ENCODE peak calls at places on chromosomes 11 and 22, in nine cellular contexts. U is CD4-positive, alpha-beta T cell; O is A549; E is CD8-positive, alpha-beta T cell; Q is GM23338; K is CD8-positive, alpha-beta memory T cell; S is GM23248; H is IMR-90; M is transverse colon. Z is an unnamed sample.

GRCh38 chr22:30217698-30218565 is 28.6 kb downstream of the LIF start:
- DNase-seq in U (no peak), O (no peak), E (no peak), Q (no peak), K (no peak), S (peak), H (no peak), M (no peak), Z (no peak)

GRCh38 chr22:26890870-26891269 is 233.5 kb downstream of the MIAT start:
- DNase-seq in U (no peak), O (peak), E (no peak), Q (peak), K (no peak), S (no peak), H (no peak), M (no peak), Z (no peak)

GRCh38 chr11:61709572-61709971 is 29.4 kb downstream of the DAGLA start:
- DNase-seq in U (no peak), O (no peak), E (no peak), Q (no peak), K (no peak), S (no peak), H (no peak), M (no peak), Z (no peak)

GRCh38 chr11:91164452-91164822 is 941.6 kb upstream of the CHORDC1 start:
- DNase-seq in U (no peak), O (peak), E (no peak), Q (no peak), K (no peak), S (no peak), H (no peak), M (no peak), Z (no peak)

GRCh38 chr22:24583972-24584790 is 8.7 kb downstream of the LRRC75B start:
- DNase-seq in U (no peak), O (no peak), E (no peak), Q (peak), K (no peak), S (no peak), H (no peak), M (no peak), Z (no peak)

GRCh38 chr11:70247042-70247709 is 23.3 kb upstream of the PPFIA1 start:
- DNase-seq in U (no peak), O (no peak), E (no peak), Q (no peak), K (no peak), S (no peak), H (peak), M (no peak), Z (no peak)

GRCh38 chr11:48093795-48094642 is 113.7 kb downstream of the PTPRJ start:
- DNase-seq in U (no peak), O (no peak), E (no peak), Q (no peak), K (no peak), S (no peak), H (peak), M (no peak), Z (no peak)

GRCh38 chr22:20319041-20319744 is 667 bp downstream of the DGCR6L start:
- DNase-seq in U (no peak), O (no peak), E (no peak), Q (peak), K (peak), S (peak), H (no peak), M (no peak), Z (no peak)

GRCh38 chr22:26576026-26576680 is 13.8 kb downstream of the TPST2 start:
- DNase-seq in U (no peak), O (no peak), E (no peak), Q (no peak), K (no peak), S (no peak), H (peak), M (no peak), Z (no peak)

GRCh38 chr11:109023029-109023428 is 358.2 kb downstream of the DDX10 start:
- DNase-seq in U (no peak), O (no peak), E (no peak), Q (no peak), K (no peak), S (peak), H (no peak), M (no peak), Z (no peak)

GRCh38 chr11:128552783-128553661 is 34.3 kb downstream of the ETS1 start:
- DNase-seq in U (no peak), O (no peak), E (no peak), Q (no peak), K (no peak), S (peak), H (peak), M (peak), Z (no peak)

GRCh38 chr11:103110406-103110805 is 1.2 kb downstream of the DYNC2H1 start:
- DNase-seq in U (no peak), O (peak), E (no peak), Q (no peak), K (no peak), S (peak), H (peak), M (no peak), Z (no peak)

GRCh38 chr22:21755855-21756284 is 20.3 kb upstream of the YPEL1 start:
- DNase-seq in U (no peak), O (no peak), E (no peak), Q (no peak), K (no peak), S (peak), H (peak), M (no peak), Z (no peak)

GRCh38 chr11:117870176-117870952 is 6.1 kb downstream of the FXYD6 start:
- DNase-seq in U (no peak), O (no peak), E (no peak), Q (peak), K (no peak), S (no peak), H (no peak), M (no peak), Z (no peak)

GRCh38 chr22:44389181-44389580 is 76.4 kb upstream of the SHISAL1 start:
- DNase-seq in U (no peak), O (no peak), E (no peak), Q (no peak), K (peak), S (no peak), H (no peak), M (no peak), Z (no peak)

GRCh38 chr22:45604239-45604711 is 67.4 kb upstream of the ATXN10 start:
- DNase-seq in U (no peak), O (peak), E (no peak), Q (no peak), K (no peak), S (peak), H (peak), M (no peak), Z (no peak)

GRCh38 chr11:8772571-8772970 is 90.0 kb downstream of the RPL27A start:
- DNase-seq in U (no peak), O (no peak), E (no peak), Q (no peak), K (no peak), S (no peak), H (no peak), M (no peak), Z (no peak)

GRCh38 chr11:61679301-61679700 is 890 bp upstream of the DAGLA start:
- DNase-seq in U (no peak), O (no peak), E (no peak), Q (no peak), K (no peak), S (peak), H (no peak), M (no peak), Z (no peak)

GRCh38 chr11:94786264-94787126 is 18.3 kb downstream of the AMOTL1 start:
- DNase-seq in U (no peak), O (peak), E (no peak), Q (peak), K (no peak), S (peak), H (peak), M (no peak), Z (no peak)

GRCh38 chr11:94787798-94788197 is 19.6 kb downstream of the AMOTL1 start:
- DNase-seq in U (no peak), O (no peak), E (no peak), Q (no peak), K (no peak), S (no peak), H (no peak), M (no peak), Z (no peak)

GRCh38 chr11:94785509-94785908 is 17.4 kb downstream of the AMOTL1 start:
- DNase-seq in U (no peak), O (no peak), E (no peak), Q (no peak), K (no peak), S (no peak), H (no peak), M (no peak), Z (no peak)

GRCh38 chr11:94790771-94791180 is 22.6 kb downstream of the AMOTL1 start:
- DNase-seq in U (no peak), O (no peak), E (no peak), Q (no peak), K (no peak), S (peak), H (peak), M (no peak), Z (no peak)

GRCh38 chr11:94788396-94788795 is 20.2 kb downstream of the AMOTL1 start:
- DNase-seq in U (no peak), O (no peak), E (no peak), Q (no peak), K (no peak), S (peak), H (no peak), M (no peak), Z (no peak)
- H3K27ac ChIP-seq in U (no peak), O (no peak), E (no peak), Q (no peak), K (no peak), S (peak), H (no peak), M (peak), Z (no peak)

GRCh38 chr11:19576903-19577302 is 135.7 kb upstream of the NAV2 start:
- DNase-seq in U (no peak), O (no peak), E (no peak), Q (no peak), K (no peak), S (no peak), H (no peak), M (no peak), Z (no peak)
- H3K27ac ChIP-seq in U (no peak), O (no peak), E (no peak), Q (no peak), K (no peak), S (no peak), H (peak), M (peak), Z (peak)

DNA sequence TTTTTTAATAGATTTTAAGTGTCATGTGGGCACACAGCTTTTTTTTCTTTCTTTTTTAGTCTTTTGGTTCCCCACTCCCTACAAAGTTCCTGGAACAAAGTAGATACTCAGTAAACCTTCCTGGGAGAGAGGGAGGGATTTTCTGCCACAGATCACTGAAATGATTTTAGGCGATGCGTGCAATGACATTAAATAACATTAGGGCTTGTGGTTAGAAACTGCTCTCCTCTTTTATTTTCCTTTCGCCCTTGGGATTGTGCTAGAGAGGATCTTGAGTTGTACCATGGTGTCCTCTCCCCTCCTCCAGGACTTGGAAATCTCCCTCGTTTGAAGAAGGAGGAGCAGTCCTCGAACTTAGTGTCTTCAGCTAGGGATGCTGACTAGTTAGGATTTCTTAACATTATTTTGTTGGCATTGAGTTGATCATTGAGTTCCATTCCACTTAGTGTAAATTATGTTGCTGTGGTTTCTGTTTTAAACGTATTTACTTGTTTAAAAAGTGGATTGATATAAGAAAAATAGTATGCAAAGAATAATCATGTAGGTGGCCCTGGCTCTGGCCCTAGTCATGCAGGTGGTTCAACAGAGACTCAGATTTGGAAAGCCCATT is 88.4 kb downstream of the TRAF6 start:
- DNase-seq in U (no peak), O (no peak), E (no peak), Q (no peak), K (no peak), S (peak), H (peak), M (no peak), Z (no peak)
- H3K27ac ChIP-seq in U (no peak), O (peak), E (no peak), Q (no peak), K (no peak), S (peak), H (no peak), M (no peak), Z (peak)

GRCh38 chr11:98115873-98116272 is 904.9 kb upstream of the CNTN5 start:
- DNase-seq in U (no peak), O (no peak), E (no peak), Q (no peak), K (no peak), S (no peak), H (no peak), M (no peak), Z (no peak)
- H3K27ac ChIP-seq in U (no peak), O (no peak), E (no peak), Q (no peak), K (no peak), S (no peak), H (no peak), M (no peak), Z (no peak)

GRCh38 chr22:39518124-39518786 is 2.1 kb upstream of the ATF4 start:
- DNase-seq in U (no peak), O (no peak), E (no peak), Q (no peak), K (no peak), S (peak), H (peak), M (no peak), Z (no peak)
- H3K27ac ChIP-seq in U (no peak), O (peak), E (no peak), Q (no peak), K (peak), S (peak), H (no peak), M (peak), Z (peak)

GRCh38 chr11:45997599-45997998 is 75.1 kb downstream of the LARGE2 start:
- DNase-seq in U (no peak), O (no peak), E (no peak), Q (no peak), K (no peak), S (no peak), H (no peak), M (no peak), Z (no peak)
- H3K27ac ChIP-seq in U (no peak), O (no peak), E (no peak), Q (peak), K (no peak), S (no peak), H (no peak), M (no peak), Z (no peak)

DNA sequence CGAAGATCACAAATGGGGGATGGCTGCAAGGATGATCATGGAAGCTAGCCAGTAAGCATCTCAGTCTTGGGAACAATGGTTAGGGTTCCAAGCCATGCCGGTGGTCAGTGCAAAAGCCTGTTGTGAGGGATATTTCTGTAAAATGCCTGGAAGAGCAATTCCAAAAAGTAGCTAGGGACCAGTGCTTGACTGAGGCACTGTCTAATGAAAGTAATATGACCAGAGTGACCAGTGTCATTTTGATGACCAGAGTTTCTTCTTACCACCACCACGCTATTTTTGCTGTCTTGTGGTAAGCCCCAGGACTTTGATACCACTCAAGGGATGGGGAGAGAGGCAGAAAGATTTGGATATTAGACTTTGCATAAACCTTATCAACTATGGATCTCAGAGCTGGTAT is 18.4 kb downstream of the GDPD4 start:
- DNase-seq in U (no peak), O (no peak), E (no peak), Q (no peak), K (no peak), S (no peak), H (no peak), M (no peak), Z (no peak)
- H3K27ac ChIP-seq in U (no peak), O (no peak), E (no peak), Q (no peak), K (no peak), S (no peak), H (no peak), M (no peak), Z (no peak)

Z was measured in esophagus squamous epithelium.